ENCODE peak calls at places on chromosomes 6 and 20, in ten cellular contexts. U is heart left ventricle, H is breast epithelium, A is HCT116, V is ascending aorta, B is heart right ventricle, I is cardiac muscle cell, Z is right lobe of liver, S is left lung, F is SK-N-SH. X is an unnamed sample.
A peak's percentile ranks its signal among the peaks of the same experiment; 100 is the strongest.

GRCh38 chr20:63473555-63474449 is 1.3 kb upstream of the KCNQ2 start:
- DNase-seq in U (no peak), H (no peak), A (no peak), V (no peak), B (no peak), I (no peak), Z (no peak), S (no peak), F (no peak), X (no peak)

GRCh38 chr6:161108886-161109285 is 117.3 kb downstream of the MAP3K4 start:
- DNase-seq in U (no peak), H (no peak), A (no peak), V (no peak), B (no peak), I (no peak), Z (no peak), S (no peak), F (no peak), X (no peak)

GRCh38 chr20:52244702-52245101 is 53.1 kb upstream of the ZFP64 start:
- DNase-seq in U (no peak), H (no peak), A (no peak), V (no peak), B (no peak), I (no peak), Z (no peak), S (no peak), F (no peak), X (no peak)

GRCh38 chr6:80939936-80940335 is 812.5 kb downstream of the TENT5A start:
- DNase-seq in U (no peak), H (no peak), A (no peak), V (no peak), B (no peak), I (no peak), Z (no peak), S (no peak), F (no peak), X (no peak)

GRCh38 chr20:40564997-40565680 is 123.9 kb downstream of the MAFB start:
- DNase-seq in U (no peak), H (no peak), A (peak; percentile 71), V (no peak), B (no peak), I (no peak), Z (no peak), S (no peak), F (no peak), X (peak; percentile 23)

GRCh38 chr20:3168079-3168828 is 5.1 kb downstream of the LZTS3 start:
- DNase-seq in U (no peak), H (no peak), A (no peak), V (no peak), B (no peak), I (peak; percentile 64), Z (no peak), S (peak; percentile 84), F (peak; percentile 44), X (no peak)

GRCh38 chr6:41559655-41560439 is 13.7 kb downstream of the FOXP4 start:
- DNase-seq in U (no peak), H (no peak), A (no peak), V (no peak), B (no peak), I (no peak), Z (no peak), S (no peak), F (no peak), X (no peak)

GRCh38 chr6:134539865-134540323 is 222.0 kb upstream of the SGK1 start:
- DNase-seq in U (peak; percentile 50), H (no peak), A (no peak), V (no peak), B (peak; percentile 51), I (no peak), Z (no peak), S (no peak), F (no peak), X (no peak)

GRCh38 chr6:558089-558488 is 98.8 kb downstream of the HUS1B start:
- DNase-seq in U (no peak), H (no peak), A (no peak), V (no peak), B (no peak), I (no peak), Z (no peak), S (no peak), F (no peak), X (no peak)

GRCh38 chr6:143223895-143224294 is 163.2 kb downstream of the AIG1 start:
- DNase-seq in U (peak; percentile 65), H (no peak), A (no peak), V (no peak), B (peak; percentile 70), I (no peak), Z (peak; percentile 91), S (no peak), F (no peak), X (no peak)

GRCh38 chr20:16615199-16615598 is 42.0 kb upstream of the KIF16B start:
- DNase-seq in U (peak; percentile 15), H (no peak), A (no peak), V (no peak), B (peak; percentile 29), I (no peak), Z (no peak), S (no peak), F (peak; percentile 27), X (no peak)

GRCh38 chr6:43952746-43953145 is 174.5 kb downstream of the MRPL14 start:
- DNase-seq in U (no peak), H (no peak), A (peak; percentile 21), V (no peak), B (no peak), I (no peak), Z (no peak), S (no peak), F (no peak), X (no peak)

GRCh38 chr6:169224185-169224695 is 29.4 kb downstream of the THBS2 start:
- DNase-seq in U (peak; percentile 41), H (no peak), A (no peak), V (no peak), B (peak; percentile 36), I (no peak), Z (no peak), S (no peak), F (no peak), X (no peak)

GRCh38 chr20:19456600-19457390 is 244.4 kb downstream of the SLC24A3 start:
- DNase-seq in U (no peak), H (no peak), A (no peak), V (no peak), B (no peak), I (no peak), Z (no peak), S (no peak), F (no peak), X (no peak)

GRCh38 chr6:160085713-160086505 is 35.7 kb upstream of the SLC22A1 start:
- DNase-seq in U (no peak), H (no peak), A (no peak), V (no peak), B (no peak), I (no peak), Z (peak; percentile 35), S (no peak), F (no peak), X (no peak)

GRCh38 chr6:25179051-25179778 is 100.0 kb upstream of the CARMIL1 start:
- DNase-seq in U (no peak), H (no peak), A (no peak), V (no peak), B (no peak), I (no peak), Z (no peak), S (no peak), F (no peak), X (no peak)

GRCh38 chr6:17863971-17864754 is 123.3 kb downstream of the KIF13A start:
- DNase-seq in U (peak; percentile 38), H (no peak), A (peak; percentile 57), V (no peak), B (peak; percentile 29), I (no peak), Z (no peak), S (no peak), F (no peak), X (no peak)
- H3K27ac ChIP-seq in U (peak overlapping the region; percentile 73), H (peak overlapping the region; percentile 68), A (peak overlapping the region; percentile 85), V (peak overlapping the region; percentile 88), B (peak overlapping the region; percentile 30), I (peak overlapping the region; percentile 64), Z (no peak overlapping the region), S (no peak overlapping the region), F (peak overlapping the region; percentile 80), X (peak overlapping the region; percentile 79)

GRCh38 chr6:1915226-1915625 is 305.5 kb downstream of the FOXC1 start:
- DNase-seq in U (no peak), H (no peak), A (no peak), V (no peak), B (no peak), I (no peak), Z (no peak), S (no peak), F (no peak), X (no peak)
- H3K4me1 ChIP-seq in U (no peaks in the 10 kb centered on the region), H (no peaks in the 10 kb centered on the region), A (no peaks in the 10 kb centered on the region), V (no peaks in the 10 kb centered on the region), B (no peaks in the 10 kb centered on the region), I (peaks cover 2% of the 10 kb centered on the region), Z (no peaks in the 10 kb centered on the region), S (no peaks in the 10 kb centered on the region), F (no peaks in the 10 kb centered on the region), X (peaks cover 5% of the 10 kb centered on the region)

GRCh38 chr6:112366695-112367546 is 19.8 kb downstream of the RFPL4B start:
- DNase-seq in U (no peak), H (no peak), A (no peak), V (no peak), B (no peak), I (no peak), Z (no peak), S (peak; percentile 75), F (peak; percentile 29), X (no peak)

GRCh38 chr6:112367655-112368054 is 20.5 kb downstream of the RFPL4B start:
- DNase-seq in U (no peak), H (no peak), A (no peak), V (no peak), B (no peak), I (no peak), Z (no peak), S (no peak), F (no peak), X (no peak)

GRCh38 chr6:112370946-112371345 is 23.8 kb downstream of the RFPL4B start:
- DNase-seq in U (no peak), H (no peak), A (no peak), V (no peak), B (no peak), I (no peak), Z (no peak), S (no peak), F (no peak), X (no peak)

GRCh38 chr6:112372213-112372806 is 25.2 kb downstream of the RFPL4B start:
- DNase-seq in U (no peak), H (no peak), A (peak; percentile 18), V (no peak), B (no peak), I (peak; percentile 19), Z (no peak), S (no peak), F (peak; percentile 36), X (no peak)
- TF ChIP-seq CTCF in U (peak; percentile 34), H (peak; percentile 44), A (peak; percentile 55), V (peak; percentile 23), B (peak; percentile 55), I (peak; percentile 55), Z (peak; percentile 43), S (peak; percentile 38), F (peak; percentile 71), X (peak; percentile 27)

DNA sequence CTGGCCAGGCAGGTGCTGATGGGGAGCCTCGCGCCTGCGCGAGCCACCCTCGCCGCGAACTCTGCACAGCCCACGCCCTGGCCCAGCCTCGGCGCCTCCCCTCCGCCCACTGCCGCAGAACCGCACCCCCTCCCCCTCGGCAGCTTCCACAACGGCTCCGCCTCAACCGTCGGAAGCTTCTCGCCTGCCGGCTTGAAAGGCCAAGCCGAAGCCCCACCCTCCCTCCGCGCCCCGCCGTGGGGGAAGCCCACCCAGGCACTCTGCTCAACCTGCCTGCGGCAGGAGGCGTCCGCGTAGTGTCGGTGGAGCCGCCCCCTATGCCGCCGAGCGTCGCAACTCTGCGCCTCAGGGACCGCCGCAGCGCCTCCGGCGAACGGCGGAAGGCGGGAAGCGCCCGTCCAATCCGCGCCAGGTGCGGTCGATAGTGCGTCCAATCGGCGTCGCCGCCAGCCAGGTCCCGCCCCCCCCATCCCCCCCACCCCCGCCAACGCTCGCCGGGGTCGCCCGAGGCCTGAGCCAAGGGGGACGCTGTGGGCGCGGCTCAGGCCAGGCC is at the start of gene SYCP2:
- DNase-seq in U (peak; percentile 69), H (peak; percentile 63), A (no peak), V (no peak), B (peak; percentile 50), I (no peak), Z (peak; percentile 58), S (no peak), F (peak; percentile 95), X (no peak)
- H3K27ac ChIP-seq in U (peak within 1 kb of the TSS; percentile 88), H (peak within 1 kb of the TSS; percentile 89), A (no peak within 1 kb of the TSS), V (peak within 1 kb of the TSS; percentile 85), B (peak within 1 kb of the TSS; percentile 90), I (no peak within 1 kb of the TSS), Z (no peak within 1 kb of the TSS), S (peak within 1 kb of the TSS; percentile 52), F (peak within 1 kb of the TSS; percentile 81), X (peak within 1 kb of the TSS; percentile 50)